ENCODE peak calls at places on chromosomes 7 and 10, in eight cellular contexts. I, W, K, A, D, C, M and G are unnamed samples.

GRCh38 chr7:41328131-41328530 is 374.8 kb downstream of the INHBA start:
- DNase-seq in D (no peak), A (no peak), C (no peak), W (no peak), K (no peak), M (no peak), I (peak; percentile 31), G (no peak)

GRCh38 chr7:16801111-16801542 is 3.7 kb downstream of the AGR2 start:
- DNase-seq in K (peak; percentile 67), C (peak; percentile 39), I (peak; percentile 84), D (peak; percentile 60), M (peak; percentile 91), A (peak; percentile 27), W (peak; percentile 90), G (peak; percentile 15)

GRCh38 chr10:124864421-124865193 is 63.0 kb downstream of the ABRAXAS2 start:
- DNase-seq in D (no peak), K (no peak), A (peak; percentile 79), I (peak; percentile 14), C (peak; percentile 61), M (no peak), W (peak; percentile 28), G (peak; percentile 91)

GRCh38 chr10:4069491-4069890 is 284.5 kb upstream of the KLF6 start:
- DNase-seq in I (peak; percentile 52), D (no peak), A (no peak), K (no peak), C (no peak), W (peak; percentile 68), M (no peak), G (no peak)

GRCh38 chr10:28381465-28381864 is 78.6 kb upstream of the MPP7 start:
- DNase-seq in D (no peak), K (no peak), C (no peak), I (no peak), M (no peak), A (no peak), W (no peak), G (no peak)

GRCh38 chr7:92402920-92403759 is 44.1 kb upstream of the GATAD1 start:
- DNase-seq in D (peak; percentile 21), K (no peak), A (no peak), W (peak; percentile 66), C (no peak), M (no peak), I (peak; percentile 62), G (no peak)

GRCh38 chr7:114708646-114709045 is 213.2 kb upstream of the MDFIC start:
- DNase-seq in A (no peak), K (no peak), D (no peak), M (no peak), W (no peak), C (no peak), I (no peak), G (no peak)

GRCh38 chr7:31126976-31127375 is 74.9 kb downstream of the ADCYAP1R1 start:
- DNase-seq in M (peak; percentile 32), D (no peak), C (no peak), A (no peak), W (no peak), I (peak; percentile 55), K (peak; percentile 28), G (no peak)

GRCh38 chr7:103636153-103636552 is 190.1 kb upstream of the SLC26A5 start:
- DNase-seq in K (peak; percentile 44), D (peak; percentile 35), C (no peak), M (peak; percentile 31), I (peak; percentile 47), W (peak; percentile 38), A (no peak), G (no peak)

GRCh38 chr10:104777086-104777799 is 136.2 kb downstream of the SORCS3 start:
- DNase-seq in C (no peak), D (peak; percentile 34), A (no peak), W (no peak), I (no peak), M (no peak), K (no peak), G (no peak)

GRCh38 chr7:24828871-24829661 is 71.8 kb upstream of the GSDME start:
- DNase-seq in A (no peak), I (no peak), D (no peak), W (no peak), M (peak; percentile 53), K (no peak), C (no peak), G (no peak)

GRCh38 chr7:23004247-23004520 is 9.7 kb downstream of the HYCC1 start:
- DNase-seq in K (no peak), M (no peak), W (no peak), A (no peak), D (no peak), I (peak; percentile 37), C (no peak), G (no peak)

GRCh38 chr7:151570366-151570915 is 50.7 kb upstream of the RHEB start:
- DNase-seq in A (no peak), W (no peak), C (peak; percentile 12), I (peak; percentile 55), K (peak; percentile 69), D (no peak), M (no peak), G (no peak)

GRCh38 chr7:30162622-30163124 is 27.9 kb downstream of the MTURN start:
- DNase-seq in I (peak; percentile 81), K (peak; percentile 40), A (peak; percentile 84), D (peak; percentile 61), M (no peak), W (peak; percentile 79), C (no peak), G (peak; percentile 71)

GRCh38 chr7:74288034-74288881 is 949 bp upstream of the CLIP2 start:
- DNase-seq in M (no peak), W (no peak), D (no peak), I (peak; percentile 36), C (no peak), K (peak; percentile 34), A (no peak), G (no peak)

GRCh38 chr7:94997547-94997946 is 90.2 kb downstream of the PPP1R9A start:
- DNase-seq in D (peak; percentile 11), K (no peak), M (no peak), C (no peak), I (no peak), W (no peak), A (no peak), G (no peak)

GRCh38 chr7:95001815-95002561 is 94.6 kb downstream of the PPP1R9A start:
- DNase-seq in A (no peak), D (no peak), W (no peak), C (no peak), I (no peak), K (no peak), M (no peak), G (no peak)

GRCh38 chr7:94996331-94996730 is 88.9 kb downstream of the PPP1R9A start:
- DNase-seq in I (no peak), C (no peak), A (no peak), W (no peak), D (no peak), K (no peak), M (no peak), G (no peak)

GRCh38 chr7:95001258-95001657 is 93.9 kb downstream of the PPP1R9A start:
- DNase-seq in M (no peak), I (no peak), A (no peak), D (no peak), W (no peak), K (no peak), C (no peak), G (no peak)

GRCh38 chr7:94998951-94999350 is 91.6 kb downstream of the PPP1R9A start:
- DNase-seq in A (no peak), K (no peak), I (no peak), D (no peak), W (no peak), C (no peak), M (no peak), G (no peak)
- H3K9me3 ChIP-seq in A (no peaks in the 10 kb centered on the region), K (no peaks in the 10 kb centered on the region), I (no peaks in the 10 kb centered on the region), D (no peaks in the 10 kb centered on the region), W (no peaks in the 10 kb centered on the region), C (no peaks in the 10 kb centered on the region), M (no peaks in the 10 kb centered on the region), G (no peaks in the 10 kb centered on the region)

DNA sequence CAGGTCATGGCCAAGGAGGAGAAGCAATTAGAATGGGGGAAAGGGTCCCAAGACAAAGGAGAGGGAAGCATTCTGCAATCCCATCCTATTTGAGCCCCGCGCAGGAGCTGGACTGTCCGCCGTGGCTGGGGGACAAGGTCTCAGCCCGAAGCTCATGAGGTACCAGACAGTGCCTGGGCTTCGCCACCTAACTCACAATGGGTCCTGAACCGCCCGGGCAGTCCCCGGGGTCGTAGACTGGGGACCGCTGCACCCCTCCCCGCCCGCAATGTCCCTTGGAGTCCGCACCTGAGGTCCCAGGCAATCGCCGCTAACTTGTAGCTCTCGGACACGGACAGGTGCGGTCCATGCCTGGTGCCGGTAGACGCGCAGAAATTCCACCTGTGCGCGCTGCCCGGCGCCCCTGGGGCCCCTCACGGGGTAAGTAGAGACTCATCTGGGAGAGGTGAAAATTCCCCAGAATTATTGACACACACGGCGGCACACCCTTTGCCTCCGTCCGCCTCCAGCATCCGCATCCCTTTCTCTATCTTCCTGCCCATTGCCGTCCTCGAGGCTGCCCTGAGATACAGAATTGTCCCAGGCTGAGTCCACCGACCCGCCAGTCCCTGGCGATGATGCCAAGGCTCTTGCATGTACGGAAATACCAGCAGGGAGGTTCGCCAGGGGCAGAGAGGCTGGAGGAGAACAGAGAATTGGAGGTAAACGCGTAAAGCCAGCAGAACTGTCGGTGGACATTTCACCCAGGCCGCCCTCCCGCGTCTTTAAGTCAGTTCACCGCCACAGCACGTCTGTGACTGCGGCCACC is 1.7 kb downstream of the CHRM2 start:
- DNase-seq in W (no peak), I (peak; percentile 46), D (peak; percentile 48), A (no peak), M (peak; percentile 26), K (peak; percentile 27), C (no peak), G (no peak)
- TF ChIP-seq EZH2 in W (peak; percentile 47), I (peak; percentile 45), D (no peak), A (no peak), M (no peak), K (no peak), C (no peak), G (no peak)

GRCh38 chr10:133442191-133442966 is 11.4 kb upstream of the SCART1 start:
- DNase-seq in A (no peak), W (no peak), M (no peak), C (no peak), K (no peak), D (no peak), I (no peak), G (no peak)

GRCh38 chr10:133439517-133440461 is 14.0 kb upstream of the SCART1 start:
- DNase-seq in C (no peak), W (no peak), I (no peak), D (no peak), A (no peak), K (no peak), M (no peak), G (no peak)

GRCh38 chr10:133440633-133441285 is 13.0 kb upstream of the SCART1 start:
- DNase-seq in M (no peak), A (no peak), K (no peak), W (no peak), C (no peak), D (no peak), I (no peak), G (no peak)

GRCh38 chr10:133442967-133443924 is 10.5 kb upstream of the SCART1 start:
- DNase-seq in D (no peak), M (no peak), K (no peak), I (no peak), A (no peak), C (no peak), W (no peak), G (no peak)

GRCh38 chr10:133441780-133442179 is 12.0 kb upstream of the SCART1 start:
- DNase-seq in I (no peak), K (no peak), D (no peak), C (no peak), A (no peak), M (no peak), W (no peak), G (no peak)
- H3K9me3 ChIP-seq in I (no peaks in the 10 kb centered on the region), K (no peaks in the 10 kb centered on the region), D (no peaks in the 10 kb centered on the region), C (no peaks in the 10 kb centered on the region), A (peaks cover 4% of the 10 kb centered on the region), M (no peaks in the 10 kb centered on the region), W (peaks cover 20% of the 10 kb centered on the region), G (no peaks in the 10 kb centered on the region)

GRCh38 chr10:132185601-132186487 is 904 bp upstream of the DPYSL4 start:
- DNase-seq in K (peak; percentile 22), W (peak; percentile 42), A (no peak), C (peak; percentile 7), I (peak; percentile 59), M (no peak), D (peak; percentile 84), G (no peak)
- TF ChIP-seq EZH2 in K (peak; percentile 33), W (no peak), A (no peak), C (no peak), I (no peak), M (peak; percentile 38), D (peak; percentile 84), G (no peak)